ENCODE peak calls at places on chromosomes 7 and 10, in six cellular contexts. N is neural progenitor cell; W is AG09309; U is astrocyte; B is CD8-positive, alpha-beta T cell; V is AG04450. A is an unnamed sample.

GRCh38 chr7:36923831-36924555 is 199.7 kb upstream of the AOAH start:
- DNase-seq in N (no peak), W (no peak), U (no peak), B (no peak), V (no peak), A (no peak)

GRCh38 chr7:97418312-97418711 is 300.8 kb downstream of the SDHAF3 start:
- DNase-seq in N (peak), W (no peak), U (no peak), B (no peak), V (no peak), A (no peak)

GRCh38 chr7:4712371-4713182 is 30.5 kb downstream of the FOXK1 start:
- DNase-seq in N (no peak), W (no peak), U (peak), B (no peak), V (no peak), A (peak)

GRCh38 chr10:6200588-6201510 is 1.9 kb upstream of the PFKFB3 start:
- DNase-seq in N (peak), W (no peak), U (no peak), B (peak), V (no peak), A (peak)

GRCh38 chr10:46515402-46516192 is 40.9 kb downstream of the GPRIN2 start:
- DNase-seq in N (no peak), W (no peak), U (no peak), B (no peak), V (no peak), A (no peak)

GRCh38 chr7:106012935-106013439 is 49.9 kb downstream of the CDHR3 start:
- DNase-seq in N (no peak), W (peak), U (peak), B (no peak), V (peak), A (peak)

GRCh38 chr7:69962856-69963149 is 364.5 kb downstream of the AUTS2 start:
- DNase-seq in N (no peak), W (no peak), U (peak), B (no peak), V (no peak), A (no peak)

GRCh38 chr10:26725837-26726727 is 28.6 kb downstream of the PDSS1 start:
- DNase-seq in N (peak), W (peak), U (peak), B (peak), V (peak), A (peak)

GRCh38 chr7:132646064-132646463 is 69.8 kb upstream of the PLXNA4 start:
- DNase-seq in N (no peak), W (no peak), U (no peak), B (no peak), V (no peak), A (no peak)

GRCh38 chr7:155456772-155457543 is 971 bp upstream of the EN2 start:
- DNase-seq in N (peak), W (no peak), U (peak), B (no peak), V (no peak), A (peak)

GRCh38 chr7:22193361-22194016 is 163.5 kb downstream of the RAPGEF5 start:
- DNase-seq in N (peak), W (no peak), U (peak), B (no peak), V (peak), A (peak)

GRCh38 chr10:100847440-100847839 is 65.3 kb upstream of the SLF2 start:
- DNase-seq in N (no peak), W (no peak), U (no peak), B (no peak), V (no peak), A (no peak)

GRCh38 chr10:64277536-64277935 is 756.3 kb downstream of the REEP3 start:
- DNase-seq in N (no peak), W (no peak), U (no peak), B (no peak), V (no peak), A (no peak)

GRCh38 chr7:141697211-141697871 is 4.6 kb downstream of the DENND11 start:
- DNase-seq in N (no peak), W (peak), U (peak), B (no peak), V (peak), A (peak)

GRCh38 chr7:39084344-39084743 is 106.6 kb downstream of the POU6F2 start:
- DNase-seq in N (no peak), W (no peak), U (no peak), B (no peak), V (no peak), A (no peak)

GRCh38 chr7:94957041-94957440 is 49.6 kb downstream of the PPP1R9A start:
- DNase-seq in N (no peak), W (no peak), U (no peak), B (no peak), V (no peak), A (no peak)

GRCh38 chr7:43754596-43754995 is 3.9 kb upstream of the BLVRA start:
- DNase-seq in N (no peak), W (no peak), U (no peak), B (no peak), V (no peak), A (no peak)

GRCh38 chr10:102600816-102601215 is 43.5 kb upstream of the TRIM8 start:
- DNase-seq in N (no peak), W (no peak), U (no peak), B (no peak), V (no peak), A (no peak)

GRCh38 chr10:47315426-47315825 is 6.8 kb upstream of the GDF2 start:
- DNase-seq in N (no peak), W (no peak), U (no peak), B (no peak), V (no peak), A (no peak)

GRCh38 chr10:71805776-71806705 is 32.7 kb upstream of the VSIR start:
- DNase-seq in N (peak), W (no peak), U (no peak), B (no peak), V (no peak), A (peak)

GRCh38 chr10:3773465-3774017 is 11.5 kb downstream of the KLF6 start:
- DNase-seq in N (no peak), W (no peak), U (peak), B (no peak), V (no peak), A (peak)

GRCh38 chr7:95396136-95397032 is at the start of gene PON3:
- DNase-seq in N (no peak), W (no peak), U (no peak), B (no peak), V (no peak), A (no peak)

GRCh38 chr7:323410-323809 is 33.4 kb downstream of the FOXL3 start:
- DNase-seq in N (no peak), W (no peak), U (no peak), B (no peak), V (no peak), A (no peak)

GRCh38 chr7:74026406-74027123 is 1.4 kb upstream of the ELN start:
- DNase-seq in N (peak), W (no peak), U (no peak), B (peak), V (no peak), A (peak)

GRCh38 chr7:55552320-55553086 is 19.8 kb downstream of the VOPP1 start:
- DNase-seq in N (no peak), W (no peak), U (peak), B (no peak), V (no peak), A (peak)

GRCh38 chr7:24894670-24895221 is 85.2 kb downstream of the OSBPL3 start:
- DNase-seq in N (peak), W (no peak), U (no peak), B (no peak), V (no peak), A (no peak)
- TF ChIP-seq CTCF in N (peak), W (peak), U (peak), B (no peak), V (peak), A (peak)

DNA sequence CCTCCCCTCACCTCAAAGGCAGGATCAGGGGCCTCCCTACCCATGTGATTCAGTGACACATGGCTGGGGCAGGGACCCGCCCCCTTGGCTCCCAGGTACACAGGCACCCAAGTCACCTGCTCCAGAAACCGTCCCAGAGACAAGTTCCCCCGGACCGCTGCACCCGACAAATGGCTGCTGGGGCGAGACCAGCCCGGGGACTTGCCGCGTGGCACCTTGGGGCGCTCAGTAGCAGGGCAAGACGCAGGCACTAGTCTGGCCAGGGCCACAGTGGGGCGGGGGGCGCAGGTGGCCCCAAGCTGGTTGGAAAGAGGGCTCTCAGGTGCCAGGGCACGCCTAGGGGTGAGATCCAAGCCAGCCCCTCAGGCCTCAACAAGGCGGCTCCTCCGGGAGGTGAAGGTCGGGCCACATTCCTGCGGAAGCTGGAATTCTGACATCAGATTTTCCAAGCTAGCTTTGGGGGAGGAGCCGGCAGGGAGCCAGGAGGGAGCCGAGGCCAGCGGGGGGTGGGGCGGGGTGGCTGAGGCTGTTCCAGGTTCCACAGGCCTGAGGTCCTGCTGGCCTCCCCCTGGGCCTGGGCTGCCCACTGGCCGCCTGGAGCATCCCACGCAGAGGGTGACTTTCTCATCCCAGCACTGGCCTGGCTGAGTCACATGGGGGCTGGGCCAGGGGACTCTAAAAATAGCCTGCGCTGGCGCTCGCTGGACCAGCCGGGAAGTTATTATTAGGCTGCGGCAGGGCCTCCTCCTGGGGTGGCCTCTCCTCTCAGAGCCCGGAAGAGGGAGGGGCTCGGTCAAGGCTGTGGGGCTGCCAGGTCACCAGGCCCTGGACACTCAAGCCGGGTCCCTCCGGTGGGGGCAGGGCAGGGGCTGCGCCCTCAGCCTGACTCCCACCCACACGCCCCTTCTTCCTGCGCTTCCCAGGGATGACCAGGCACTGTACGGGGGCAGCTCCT is 20.5 kb upstream of the INPP5A start:
- DNase-seq in N (peak), W (peak), U (peak), B (no peak), V (peak), A (peak)
- H3K4me3 ChIP-seq in N (peak), W (no peak), U (peak), B (no peak), V (peak), A (no peak)

GRCh38 chr10:24462889-24463552 is 254.1 kb downstream of the KIAA1217 start:
- DNase-seq in N (no peak), W (no peak), U (no peak), B (no peak), V (no peak), A (peak)
- TF ChIP-seq CTCF in N (no peak), W (peak), U (peak), B (no peak), V (peak), A (peak)

GRCh38 chr10:14009315-14010082 is 321.2 kb downstream of the FRMD4A start:
- DNase-seq in N (no peak), W (peak), U (peak), B (peak), V (peak), A (peak)
- H3K4me3 ChIP-seq in N (no peak), W (peak), U (peak), B (peak), V (peak), A (peak)

GRCh38 chr10:117005454-117006055 is 568 bp upstream of the SHTN1 start:
- DNase-seq in N (peak), W (no peak), U (no peak), B (no peak), V (no peak), A (peak)
- TF ChIP-seq CTCF in N (peak), W (no peak), U (no peak), B (no peak), V (peak), A (peak)

DNA sequence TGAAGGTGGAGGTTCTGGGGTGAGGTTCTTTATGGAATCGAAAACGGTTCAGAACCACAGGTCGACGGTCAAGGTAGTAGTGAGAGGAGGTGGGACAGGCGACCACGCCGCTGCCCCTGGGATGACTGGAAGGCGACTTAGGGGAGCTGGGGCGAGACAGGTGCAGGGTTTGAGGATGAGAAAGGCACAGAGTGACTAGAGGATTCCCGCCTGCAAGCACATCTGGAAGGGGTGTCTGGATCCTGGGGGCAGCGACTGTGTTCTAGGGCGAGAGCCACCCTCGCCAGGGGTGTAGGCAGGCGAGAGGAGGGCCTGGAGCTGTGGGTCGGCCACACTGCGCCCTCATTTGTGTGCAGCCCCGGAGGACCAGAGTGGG is 468 bp upstream of the IRF5 start:
- DNase-seq in N (no peak), W (no peak), U (no peak), B (no peak), V (no peak), A (no peak)
- H3K4me3 ChIP-seq in N (peak), W (no peak), U (no peak), B (no peak), V (no peak), A (no peak)

GRCh38 chr10:88401671-88402347 is 181.3 kb downstream of the RNLS start:
- DNase-seq in N (no peak), W (no peak), U (no peak), B (no peak), V (no peak), A (peak)
- TF ChIP-seq CTCF in N (peak), W (peak), U (peak), B (no peak), V (peak), A (peak)

GRCh38 chr7:135160098-135160857 is 10.2 kb downstream of the CYREN start:
- DNase-seq in N (no peak), W (no peak), U (peak), B (no peak), V (no peak), A (no peak)
- H3K4me3 ChIP-seq in N (no peak), W (no peak), U (no peak), B (no peak), V (no peak), A (no peak)

DNA sequence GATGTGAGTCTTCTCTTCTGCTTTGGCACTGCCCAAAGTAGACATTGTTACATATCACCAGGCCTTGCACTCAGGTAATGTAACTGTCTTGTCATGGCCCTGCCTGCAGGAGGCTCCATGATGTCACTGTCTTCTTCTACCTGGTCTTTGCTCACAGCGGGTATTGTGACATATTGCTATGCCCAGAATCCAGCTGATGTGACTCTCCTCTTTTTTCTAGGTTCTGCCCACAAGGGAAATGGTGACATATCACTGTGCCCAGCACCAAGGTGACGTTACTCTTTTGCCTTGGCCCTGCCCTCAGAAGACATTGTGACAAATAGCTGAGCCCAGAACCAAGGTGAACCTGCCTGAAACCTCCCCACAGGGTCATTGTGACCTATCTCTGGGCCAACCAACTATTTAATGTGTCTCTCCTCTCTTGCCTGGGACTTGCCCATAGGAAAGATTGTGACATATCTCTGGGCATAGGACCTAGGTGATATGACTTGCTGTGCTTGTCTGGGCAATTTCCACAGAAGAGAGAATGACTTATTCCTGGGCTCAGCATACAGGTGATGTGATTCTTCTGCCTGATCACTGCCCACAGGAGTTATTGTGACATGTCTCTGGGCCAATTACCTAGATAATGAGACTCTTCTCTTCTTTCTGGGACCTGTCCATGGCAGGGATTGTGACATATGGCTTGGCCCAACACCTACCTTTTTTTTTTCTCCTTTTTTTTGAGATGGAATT is 26.5 kb upstream of the ZNF107 start:
- DNase-seq in N (no peak), W (no peak), U (no peak), B (no peak), V (no peak), A (no peak)
- TF ChIP-seq CTCF in N (no peak), W (no peak), U (no peak), B (no peak), V (no peak), A (no peak)

GRCh38 chr10:35218339-35218955 is 91.8 kb downstream of the CREM start:
- DNase-seq in N (peak), W (peak), U (peak), B (peak), V (peak), A (peak)
- H3K4me3 ChIP-seq in N (no peak), W (no peak), U (no peak), B (no peak), V (peak), A (no peak)